ENCODE peak calls at places on chromosomes 13 and 19, in nine cellular contexts. C, J, O, Q, G, M, D, A and W are unnamed samples.

GRCh38 chr19:6098574-6098973 is 11.7 kb downstream of the RFX2 start:
- DNase-seq in C (no peak), J (no peak), O (no peak), Q (no peak), G (no peak), M (no peak), D (no peak), A (no peak), W (no peak)

GRCh38 chr13:48730971-48731658 is 77.4 kb downstream of the CYSLTR2 start:
- DNase-seq in C (no peak), J (no peak), O (peak), Q (no peak), G (no peak), M (no peak), D (no peak), A (no peak), W (peak)

GRCh38 chr19:22332924-22333323 is 46.7 kb downstream of the ZNF729 start:
- DNase-seq in C (no peak), J (no peak), O (peak), Q (no peak), G (no peak), M (no peak), D (no peak), A (no peak), W (peak)

GRCh38 chr19:35973487-35973886 is 21.5 kb upstream of the SDHAF1 start:
- DNase-seq in C (no peak), J (no peak), O (no peak), Q (no peak), G (no peak), M (no peak), D (no peak), A (no peak), W (peak)

GRCh38 chr19:16441661-16442071 is 30.1 kb downstream of the EPS15L1 start:
- DNase-seq in C (no peak), J (no peak), O (peak), Q (no peak), G (no peak), M (no peak), D (no peak), A (peak), W (peak)

GRCh38 chr13:95494082-95494681 is 58.3 kb upstream of the CLDN10 start:
- DNase-seq in C (peak), J (peak), O (peak), Q (no peak), G (no peak), M (no peak), D (no peak), A (peak), W (peak)

GRCh38 chr13:22961835-22962537 is 218.8 kb upstream of the SGCG start:
- DNase-seq in C (no peak), J (no peak), O (no peak), Q (no peak), G (no peak), M (no peak), D (no peak), A (no peak), W (no peak)

GRCh38 chr19:17322854-17323253 is 11.8 kb downstream of the ANO8 start:
- DNase-seq in C (no peak), J (no peak), O (no peak), Q (no peak), G (no peak), M (no peak), D (no peak), A (no peak), W (no peak)

GRCh38 chr19:46471116-46471733 is at the start of gene PNMA8A:
- DNase-seq in C (no peak), J (peak), O (peak), Q (no peak), G (no peak), M (peak), D (peak), A (peak), W (peak)

GRCh38 chr19:4712771-4713170 is 10.9 kb downstream of the DPP9 start:
- DNase-seq in C (no peak), J (no peak), O (no peak), Q (no peak), G (no peak), M (no peak), D (no peak), A (no peak), W (no peak)

GRCh38 chr13:94252209-94252608 is 227.3 kb downstream of the DCT start:
- DNase-seq in C (no peak), J (no peak), O (no peak), Q (no peak), G (no peak), M (no peak), D (no peak), A (no peak), W (no peak)

GRCh38 chr13:91647361-91647970 is 249.0 kb downstream of the GPC5 start:
- DNase-seq in C (no peak), J (no peak), O (peak), Q (no peak), G (no peak), M (no peak), D (peak), A (no peak), W (peak)

GRCh38 chr13:90792335-90792734 is 555.2 kb upstream of the MIR17HG start:
- DNase-seq in C (no peak), J (no peak), O (peak), Q (no peak), G (no peak), M (no peak), D (no peak), A (no peak), W (peak)

GRCh38 chr19:30315159-30315558 is 57.0 kb upstream of the ZNF536 start:
- DNase-seq in C (no peak), J (no peak), O (no peak), Q (no peak), G (no peak), M (no peak), D (no peak), A (no peak), W (no peak)

GRCh38 chr13:49740870-49741269 is 49.6 kb upstream of the EBPL start:
- DNase-seq in C (no peak), J (no peak), O (no peak), Q (no peak), G (no peak), M (no peak), D (no peak), A (no peak), W (no peak)

GRCh38 chr19:8204961-8205360 is 4.2 kb upstream of the CERS4 start:
- DNase-seq in C (no peak), J (no peak), O (no peak), Q (no peak), G (no peak), M (no peak), D (no peak), A (no peak), W (no peak)

GRCh38 chr13:95509521-95510315 is 42.8 kb upstream of the CLDN10 start:
- DNase-seq in C (no peak), J (no peak), O (peak), Q (no peak), G (no peak), M (no peak), D (no peak), A (no peak), W (peak)

GRCh38 chr19:39637891-39638290 is 17.8 kb upstream of the LGALS16 start:
- DNase-seq in C (no peak), J (no peak), O (no peak), Q (no peak), G (no peak), M (no peak), D (no peak), A (no peak), W (no peak)

GRCh38 chr13:44331446-44331845 is 42.2 kb upstream of the SERP2 start:
- DNase-seq in C (no peak), J (no peak), O (no peak), Q (no peak), G (no peak), M (no peak), D (no peak), A (no peak), W (peak)

GRCh38 chr19:38035515-38036495 is 128.8 kb downstream of the SIPA1L3 start:
- DNase-seq in C (no peak), J (no peak), O (peak), Q (no peak), G (no peak), M (no peak), D (no peak), A (no peak), W (peak)

GRCh38 chr13:39803851-39804250 is 148.4 kb downstream of the COG6 start:
- DNase-seq in C (no peak), J (no peak), O (no peak), Q (no peak), G (no peak), M (no peak), D (no peak), A (no peak), W (no peak)

GRCh38 chr19:17358395-17358794 is 18.7 kb downstream of the PLVAP start:
- DNase-seq in C (no peak), J (no peak), O (peak), Q (no peak), G (no peak), M (no peak), D (no peak), A (no peak), W (peak)

GRCh38 chr13:91162180-91162579 is 185.3 kb upstream of the MIR17HG start:
- DNase-seq in C (no peak), J (no peak), O (peak), Q (no peak), G (no peak), M (no peak), D (no peak), A (no peak), W (no peak)

GRCh38 chr13:36051082-36051481 is 80.1 kb downstream of the DCLK1 start:
- DNase-seq in C (no peak), J (no peak), O (no peak), Q (no peak), G (no peak), M (no peak), D (no peak), A (no peak), W (no peak)